ENCODE peak calls at places on chromosomes 12 and 14, in five cellular contexts. Z, W, D, J and B are unnamed samples.

GRCh38 chr12:48198619-48198973 is 4.5 kb downstream of the OR10AD1 start:
- DNase-seq in J (no peak), D (no peak), W (no peak), Z (peak; percentile 49), B (peak; percentile 52)

GRCh38 chr12:51238037-51238509 is 553 bp upstream of the DAZAP2 start:
- DNase-seq in W (no peak), J (no peak), D (no peak), Z (peak; percentile 63), B (no peak)

GRCh38 chr12:124869011-124869665 is 5.5 kb upstream of the SCARB1 start:
- DNase-seq in Z (no peak), D (peak; percentile 23), J (no peak), W (peak; percentile 54), B (no peak)

GRCh38 chr12:76259071-76259470 is 89.1 kb downstream of the BBS10 start:
- DNase-seq in W (peak; percentile 56), J (no peak), Z (no peak), D (no peak), B (no peak)

GRCh38 chr14:31660191-31660590 is 99.0 kb downstream of the NUBPL start:
- DNase-seq in Z (no peak), J (no peak), D (no peak), W (no peak), B (no peak)

GRCh38 chr14:52473557-52473956 is 78.7 kb downstream of the TXNDC16 start:
- DNase-seq in J (peak; percentile 41), W (peak; percentile 12), Z (no peak), D (peak; percentile 31), B (no peak)

GRCh38 chr12:111410229-111411186 is 4.8 kb downstream of the SH2B3 start:
- DNase-seq in Z (no peak), D (no peak), J (no peak), W (peak; percentile 35), B (no peak)

GRCh38 chr12:117836476-117836875 is 132.3 kb downstream of the KSR2 start:
- DNase-seq in W (no peak), Z (no peak), J (no peak), D (no peak), B (no peak)

GRCh38 chr14:101499513-101499912 is 61.8 kb upstream of the DIO3 start:
- DNase-seq in D (no peak), J (no peak), W (no peak), Z (peak; percentile 37), B (peak; percentile 9)

GRCh38 chr12:127170271-127171180 is 1096.4 kb upstream of the TMEM132C start:
- DNase-seq in D (no peak), W (no peak), Z (no peak), J (no peak), B (no peak)

GRCh38 chr14:103679351-103679750 is 35.9 kb downstream of the XRCC3 start:
- DNase-seq in Z (no peak), D (no peak), W (peak; percentile 51), J (no peak), B (peak; percentile 38)

GRCh38 chr12:108313609-108314331 is 25.3 kb downstream of the CMKLR1 start:
- DNase-seq in D (no peak), J (no peak), W (no peak), Z (no peak), B (no peak)

GRCh38 chr12:62279058-62279457 is 18.9 kb downstream of the USP15 start:
- DNase-seq in W (no peak), D (no peak), J (no peak), Z (no peak), B (no peak)

GRCh38 chr14:82533351-82533750 is 999.7 kb upstream of the SEL1L start:
- DNase-seq in D (no peak), Z (no peak), W (no peak), J (no peak), B (no peak)

GRCh38 chr14:81535399-81536124 is 1.9 kb upstream of the SEL1L start:
- DNase-seq in W (no peak), J (no peak), Z (no peak), D (no peak), B (no peak)

GRCh38 chr14:98906123-98906995 is 365.6 kb downstream of the BCL11B start:
- DNase-seq in W (peak; percentile 33), Z (no peak), J (no peak), D (peak; percentile 93), B (peak; percentile 22)

GRCh38 chr12:91741932-91742331 is 403.7 kb downstream of the BTG1 start:
- DNase-seq in D (no peak), W (no peak), J (no peak), Z (no peak), B (no peak)

GRCh38 chr14:99568567-99569560 is 35.1 kb downstream of the CCDC85C start:
- DNase-seq in W (no peak), Z (no peak), J (no peak), D (no peak), B (no peak)

GRCh38 chr12:127245437-127245836 is 1021.5 kb upstream of the TMEM132C start:
- DNase-seq in D (peak; percentile 77), W (no peak), Z (no peak), J (no peak), B (no peak)

GRCh38 chr14:75689012-75689411 is 28.0 kb downstream of the TTLL5 start:
- DNase-seq in Z (no peak), W (no peak), D (peak; percentile 16), J (no peak), B (no peak)

GRCh38 chr12:128784030-128784770 is 39.6 kb downstream of the SLC15A4 start:
- DNase-seq in J (no peak), W (no peak), D (no peak), Z (no peak), B (no peak)

GRCh38 chr12:9784816-9785215 is 24.1 kb upstream of the CD69 start:
- DNase-seq in D (no peak), W (no peak), Z (no peak), J (no peak), B (no peak)

GRCh38 chr14:49865431-49865859 is 12.9 kb upstream of the NEMF start:
- DNase-seq in D (peak; percentile 56), Z (peak; percentile 79), J (peak; percentile 63), W (peak; percentile 83), B (peak; percentile 91)

GRCh38 chr12:84642201-84642600 is 270.4 kb downstream of the SLC6A15 start:
- DNase-seq in D (no peak), W (no peak), J (no peak), Z (no peak), B (no peak)

GRCh38 chr12:20350495-20350894 is 17.8 kb upstream of the PDE3A start:
- DNase-seq in W (no peak), Z (no peak), D (no peak), J (no peak), B (no peak)

DNA sequence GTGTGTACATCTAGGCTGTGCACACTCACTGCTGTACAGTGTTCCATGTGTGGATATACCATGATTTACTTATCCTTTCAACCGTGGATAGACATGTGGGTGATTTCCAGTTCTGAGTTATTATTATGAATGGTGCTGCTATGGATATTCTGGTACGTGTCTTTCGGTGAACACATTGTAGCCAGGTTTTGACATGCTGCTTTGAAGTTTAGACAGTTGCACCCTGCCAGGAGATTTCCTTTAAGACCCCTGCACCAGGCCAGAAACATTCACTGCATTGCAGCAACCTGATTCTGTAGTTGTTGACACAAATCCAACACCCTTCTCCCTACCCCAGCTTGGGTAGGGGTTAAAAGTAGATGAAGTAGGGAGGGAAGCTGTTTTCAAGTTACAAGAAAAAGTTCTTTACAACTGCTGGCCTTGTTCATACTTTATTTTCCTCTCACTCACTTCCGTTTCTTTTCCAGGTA is 11.8 kb upstream of the LTA4H start:
- DNase-seq in Z (no peak), W (no peak), D (peak; percentile 44), J (no peak), B (no peak)
- H3K27ac ChIP-seq in Z (peak overlapping the region; percentile 23), W (no peak overlapping the region), D (peak overlapping the region; percentile 91), J (peak overlapping the region; percentile 99), B (peak overlapping the region; percentile 54)

DNA sequence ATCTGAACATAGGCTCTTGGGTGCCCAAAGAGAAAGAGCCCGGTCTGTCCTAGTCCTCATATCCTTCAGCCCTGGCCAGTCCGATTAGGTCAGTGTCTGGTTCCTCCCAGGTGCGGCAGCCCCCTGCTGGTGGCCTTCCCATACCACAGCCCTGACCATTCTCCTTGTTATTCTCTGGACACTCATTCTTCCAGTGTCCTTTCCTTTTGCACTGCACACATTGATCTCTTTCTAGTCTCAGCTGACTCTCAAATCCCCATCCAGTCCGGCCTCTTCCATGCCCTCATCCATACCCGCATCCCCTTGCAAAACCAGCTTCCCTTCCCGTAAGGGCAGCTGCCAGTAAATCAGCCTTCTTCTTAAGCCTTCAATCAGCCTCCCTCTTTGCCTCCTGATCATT is 1316.3 kb downstream of the TMEM121 start:
- DNase-seq in Z (no peak), J (no peak), D (no peak), W (no peak), B (no peak)
- TF ChIP-seq CTCF in Z (peak; percentile 35), J (peak; percentile 36), D (peak; percentile 30), W (no peak), B (peak; percentile 25)

DNA sequence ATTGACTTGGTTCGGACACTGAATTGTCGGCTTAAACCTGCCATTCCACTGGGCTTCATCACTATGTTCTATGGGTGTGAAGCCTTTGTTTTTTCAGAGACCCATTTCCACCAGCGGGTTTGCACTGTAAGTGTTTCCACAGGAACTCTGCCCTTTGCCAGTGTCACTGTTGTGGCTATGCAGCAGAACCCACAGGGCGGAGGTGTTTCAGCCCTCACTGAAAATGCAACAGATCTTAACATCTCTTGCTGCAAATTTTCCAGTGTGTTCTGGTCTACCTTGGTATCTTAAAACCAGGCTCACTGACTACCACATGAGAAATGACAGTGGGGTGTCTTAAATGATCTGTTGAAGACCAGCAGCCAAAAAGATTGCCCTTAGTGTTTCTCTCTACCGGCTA is 21.1 kb downstream of the PRKCH start:
- DNase-seq in J (no peak), D (no peak), Z (no peak), W (no peak), B (no peak)
- H3K4me1 ChIP-seq in J (peaks cover 30% of the 10 kb centered on the region), D (peaks cover 16% of the 10 kb centered on the region), Z (no peaks in the 10 kb centered on the region), W (no peaks in the 10 kb centered on the region), B (no peaks in the 10 kb centered on the region)

GRCh38 chr12:26846419-26846818 is 13.4 kb upstream of the ITPR2 start:
- DNase-seq in W (no peak), Z (no peak), J (no peak), D (no peak), B (no peak)
- H3K27ac ChIP-seq in W (no peak overlapping the region), Z (no peak overlapping the region), J (no peak overlapping the region), D (no peak overlapping the region), B (no peak overlapping the region)

GRCh38 chr12:38911611-38912010 is 6.2 kb upstream of the CPNE8 start:
- DNase-seq in Z (no peak), D (no peak), J (no peak), W (no peak), B (no peak)
- TF ChIP-seq CTCF in Z (peak; percentile 34), D (no peak), J (no peak), W (peak; percentile 9), B (peak; percentile 17)

DNA sequence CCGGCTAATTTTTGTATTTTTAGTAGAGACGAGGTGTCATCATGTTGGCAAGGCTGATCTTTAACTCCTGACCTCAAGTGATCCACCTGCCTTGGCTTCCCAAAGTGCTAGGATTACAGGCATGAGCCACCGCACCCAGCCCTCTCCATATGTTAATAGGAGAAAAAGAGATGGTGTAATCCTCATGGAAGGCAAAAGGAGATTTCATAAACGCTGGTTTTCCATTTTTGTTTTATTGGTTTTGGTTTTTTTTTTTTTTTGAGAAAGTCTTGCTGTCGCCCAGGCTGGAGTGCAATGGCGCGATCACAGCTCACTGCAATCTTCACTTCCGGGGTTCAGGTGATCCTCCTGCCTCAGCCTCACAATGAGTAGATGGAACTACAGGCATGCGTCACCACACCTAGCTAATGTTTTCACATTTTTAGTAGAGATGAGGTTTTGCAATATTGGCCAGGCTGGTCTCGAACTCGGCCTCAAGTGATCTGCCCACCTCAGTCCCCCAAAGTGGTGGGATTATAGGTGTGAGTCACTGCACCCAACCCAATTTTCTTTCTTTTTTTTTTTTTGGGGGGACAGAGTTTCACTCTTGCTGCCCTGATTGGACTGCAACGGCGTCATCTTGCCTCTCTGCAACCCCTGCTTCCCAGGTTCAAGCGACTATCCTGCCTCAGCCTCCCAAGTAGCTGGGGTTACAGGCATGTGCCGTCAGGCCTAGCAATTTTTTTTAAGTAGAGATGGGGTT is 8.1 kb downstream of the PTGES3 start:
- DNase-seq in J (no peak), Z (peak; percentile 31), W (no peak), D (no peak), B (no peak)
- H3K4me1 ChIP-seq in J (peaks cover 23% of the 10 kb centered on the region), Z (peaks cover 28% of the 10 kb centered on the region), W (peaks cover 6% of the 10 kb centered on the region), D (peaks cover 4% of the 10 kb centered on the region), B (peaks cover 7% of the 10 kb centered on the region)